ENCODE peak calls at places on chromosomes 4 and X, in nine cellular contexts. P is esophagus squamous epithelium, K is uterus, I is upper lobe of right lung, M is WERI-Rb-1, E is PC-3, A is cardiac muscle cell, U is fibroblast of lung, W is stomach. G is an unnamed sample. For H3K9me3, the result is how much of the 10 kb centered on the place peaks cover.

GRCh38 chr4:95114521-95114920 is 356.8 kb downstream of the BMPR1B start:
- DNase-seq in E (peak), U (no peak), K (no peak), M (no peak), W (no peak), P (no peak), A (no peak), I (no peak), G (no peak)

GRCh38 chrX:47380268-47380667 is 9.9 kb downstream of the ZNF157 start:
- DNase-seq in P (no peak), M (no peak), E (peak), W (peak), U (no peak), K (peak), A (no peak), I (no peak), G (no peak)

GRCh38 chr4:168877779-168878491 is 132.1 kb downstream of the CBR4 start:
- DNase-seq in W (no peak), P (no peak), K (no peak), M (peak), U (peak), E (no peak), I (peak), A (no peak), G (no peak)

GRCh38 chrX:34778961-34779360 is 121.9 kb upstream of the TMEM47 start:
- DNase-seq in M (no peak), W (no peak), U (peak), E (peak), K (no peak), I (no peak), P (no peak), A (no peak), G (peak)

GRCh38 chrX:134460861-134461218 is 875 bp downstream of the HPRT1 start:
- DNase-seq in A (peak), U (peak), M (no peak), K (no peak), W (no peak), I (no peak), P (no peak), E (peak), G (no peak)

GRCh38 chrX:121146059-121146628 is 98.7 kb downstream of the GLUD2 start:
- DNase-seq in A (no peak), E (peak), W (no peak), U (no peak), P (no peak), I (no peak), K (no peak), M (no peak), G (no peak)

GRCh38 chr4:33060873-33061542 is 2340.8 kb downstream of the PCDH7 start:
- DNase-seq in I (no peak), M (peak), U (peak), A (peak), K (no peak), P (no peak), E (peak), W (no peak), G (peak)

GRCh38 chr4:85474818-85475630 is at the start of gene ARHGAP24:
- DNase-seq in P (peak), W (peak), M (no peak), I (peak), A (peak), U (peak), E (peak), K (peak), G (peak)

GRCh38 chr4:1081689-1082040 is 31.7 kb downstream of the RNF212 start:
- DNase-seq in P (no peak), I (no peak), K (no peak), E (no peak), A (no peak), U (peak), M (no peak), W (no peak), G (no peak)

GRCh38 chr4:168797176-168797575 is 212.9 kb downstream of the CBR4 start:
- DNase-seq in K (no peak), A (no peak), U (peak), P (no peak), W (no peak), E (peak), I (no peak), M (no peak), G (no peak)

GRCh38 chr4:89586864-89587263 is 250.1 kb downstream of the SNCA start:
- DNase-seq in I (no peak), M (no peak), E (peak), A (no peak), U (peak), W (no peak), P (no peak), K (no peak), G (no peak)

GRCh38 chr4:123397276-123398150 is 918 bp downstream of the SPRY1 start:
- DNase-seq in P (no peak), K (peak), W (peak), M (peak), E (peak), U (peak), A (peak), I (peak), G (no peak)

GRCh38 chrX:107449490-107450175 is at the start of gene FRMPD3:
- DNase-seq in W (no peak), M (peak), E (no peak), U (no peak), P (no peak), I (no peak), A (peak), K (no peak), G (no peak)

GRCh38 chrX:131072871-131073571 is 14.9 kb downstream of the ARHGAP36 start:
- DNase-seq in U (no peak), P (no peak), W (no peak), M (no peak), A (no peak), E (no peak), I (no peak), K (no peak), G (no peak)

GRCh38 chrX:72569786-72570185 is 2.9 kb downstream of the HDAC8 start:
- DNase-seq in A (no peak), K (no peak), U (peak), M (no peak), I (no peak), W (no peak), P (no peak), E (peak), G (no peak)

GRCh38 chr4:168558587-168558986 is 61.7 kb downstream of the PALLD start:
- DNase-seq in M (no peak), K (no peak), I (no peak), A (no peak), E (peak), P (no peak), W (no peak), U (no peak), G (no peak)

GRCh38 chr4:170089743-170090666 is at the start of gene AADAT:
- DNase-seq in P (no peak), A (peak), M (peak), U (peak), K (peak), I (peak), E (peak), W (peak), G (peak)

GRCh38 chr4:7804759-7805385 is 134.8 kb downstream of the AFAP1 start:
- DNase-seq in P (no peak), K (no peak), I (peak), E (no peak), M (no peak), U (no peak), A (no peak), W (no peak), G (no peak)

GRCh38 chr4:173517781-173518371 is 12.2 kb downstream of the HAND2 start:
- DNase-seq in P (no peak), K (no peak), U (no peak), E (no peak), M (no peak), I (no peak), A (peak), W (no peak), G (no peak)

GRCh38 chr4:2241003-2241402 is 918 bp downstream of the HAUS3 start:
- DNase-seq in A (no peak), U (no peak), M (no peak), K (no peak), P (no peak), E (no peak), I (no peak), W (no peak), G (no peak)
- H3K27ac ChIP-seq in A (peak), U (peak), M (peak), K (peak), P (peak), E (no peak), I (peak), W (peak), G (no peak)

DNA sequence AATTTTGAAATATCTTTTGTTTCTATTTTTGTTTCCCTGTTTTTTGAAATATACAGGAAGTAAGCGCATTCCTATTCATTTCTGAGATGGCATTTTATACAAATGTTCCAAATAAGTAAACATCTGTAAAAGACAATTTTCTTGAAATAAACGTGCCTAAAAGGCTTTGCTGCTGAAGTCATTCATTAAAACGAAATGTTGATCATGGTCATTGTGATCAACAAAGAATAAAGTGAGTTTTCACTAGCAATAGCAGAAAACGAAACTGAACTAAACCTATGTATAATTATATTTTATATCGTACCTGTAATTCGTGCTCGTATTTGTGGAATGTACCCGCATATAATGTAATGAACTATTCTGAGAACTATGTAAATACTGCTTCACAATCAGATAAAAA is 221.2 kb downstream of the MGST2 start:
- DNase-seq in M (no peak), P (no peak), W (no peak), U (no peak), A (no peak), E (no peak), I (no peak), K (no peak), G (no peak)
- H3K4me3 ChIP-seq in M (no peak), P (peak), W (peak), U (peak), A (no peak), E (peak), I (peak), K (peak), G (peak)

GRCh38 chrX:37047776-37048175 is 39.6 kb downstream of the FAM47C start:
- DNase-seq in I (no peak), K (no peak), E (no peak), W (no peak), P (no peak), U (no peak), A (no peak), M (no peak), G (no peak)
- H3K9me3 ChIP-seq in I (under half), K (under half), E (under half), W (under half), P (under half), U (under half), A (under half), M (under half), G (under half)

DNA sequence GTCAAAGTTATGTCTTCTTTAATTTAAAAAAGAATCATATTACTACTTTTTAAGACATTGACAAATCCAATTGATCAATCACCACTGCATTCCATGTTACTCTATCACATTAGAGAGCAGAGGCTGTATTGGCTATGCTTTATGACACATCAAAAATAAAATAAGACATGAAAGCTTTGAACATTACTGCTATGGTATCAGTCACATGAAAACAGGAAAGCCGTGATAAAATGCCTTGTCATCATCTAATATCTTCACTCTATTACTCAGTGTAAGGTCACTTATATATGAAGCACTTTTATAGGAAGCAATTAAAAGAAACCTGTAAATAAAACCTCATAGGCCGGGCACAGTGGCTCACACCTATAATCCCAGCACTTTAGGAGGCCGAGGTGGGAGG is 27.7 kb upstream of the CEP135 start:
- DNase-seq in I (no peak), W (no peak), K (no peak), A (no peak), M (no peak), U (no peak), P (no peak), E (peak), G (no peak)
- H3K27ac ChIP-seq in I (no peak), W (no peak), K (no peak), A (no peak), M (no peak), U (no peak), P (no peak), E (peak), G (no peak)

GRCh38 chrX:13092455-13092941 is 48.1 kb upstream of the FAM9C start:
- DNase-seq in K (no peak), E (no peak), W (peak), P (peak), M (no peak), A (no peak), I (peak), U (no peak), G (no peak)
- H3K4me3 ChIP-seq in K (no peak), E (no peak), W (no peak), P (no peak), M (no peak), A (no peak), I (no peak), U (no peak), G (no peak)

DNA sequence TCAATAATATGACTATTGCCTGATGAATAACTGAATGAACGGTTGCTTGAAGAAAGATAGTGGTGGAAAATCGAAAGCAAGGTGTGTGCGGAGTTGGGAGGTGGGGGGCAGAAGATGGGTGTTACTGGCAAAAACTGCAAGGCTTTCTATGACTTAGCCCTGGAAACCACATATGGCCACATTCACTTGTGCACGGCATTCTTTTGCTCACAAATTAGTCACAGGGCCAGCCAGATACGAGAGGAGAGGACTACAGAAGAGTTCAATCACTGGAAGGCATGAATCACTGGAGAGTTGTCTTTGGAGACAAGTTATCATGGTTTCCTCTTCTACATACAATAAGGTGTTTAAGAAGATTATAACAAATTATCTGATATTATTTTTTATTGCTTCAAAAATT is 626.5 kb upstream of the CPEB2 start:
- DNase-seq in U (no peak), M (no peak), A (no peak), E (peak), K (no peak), I (no peak), W (no peak), P (no peak), G (no peak)
- H3K9me3 ChIP-seq in U (under half), M (under half), A (under half), E (under half), K (under half), I (under half), W (under half), P (under half), G (under half)

GRCh38 chr4:109751852-109752251 is 22.0 kb upstream of the PLA2G12A start:
- DNase-seq in P (no peak), E (no peak), I (no peak), W (no peak), K (no peak), M (no peak), U (no peak), A (no peak), G (no peak)

GRCh38 chr4:109749388-109750082 is 19.7 kb upstream of the PLA2G12A start:
- DNase-seq in M (no peak), I (no peak), E (no peak), W (no peak), K (no peak), P (no peak), A (no peak), U (no peak), G (no peak)

GRCh38 chr4:109750652-109751244 is 20.9 kb upstream of the PLA2G12A start:
- DNase-seq in M (no peak), K (no peak), P (no peak), A (no peak), I (no peak), W (no peak), E (no peak), U (no peak), G (no peak)

GRCh38 chr4:109754093-109754857 is 24.4 kb upstream of the PLA2G12A start:
- DNase-seq in P (no peak), A (no peak), I (no peak), K (no peak), W (no peak), M (no peak), U (no peak), E (no peak), G (no peak)

GRCh38 chr4:109752545-109752944 is 22.7 kb upstream of the PLA2G12A start:
- DNase-seq in P (no peak), A (peak), I (no peak), U (no peak), E (no peak), M (no peak), K (no peak), W (no peak), G (no peak)
- H3K27ac ChIP-seq in P (no peak), A (no peak), I (no peak), U (no peak), E (no peak), M (no peak), K (no peak), W (no peak), G (no peak)

GRCh38 chr4:160810415-160810814 is 1353.4 kb downstream of the FSTL5 start:
- DNase-seq in W (no peak), E (no peak), M (no peak), I (no peak), U (no peak), A (no peak), P (no peak), K (no peak), G (no peak)
- H3K4me3 ChIP-seq in W (no peak), E (no peak), M (no peak), I (no peak), U (no peak), A (no peak), P (no peak), K (no peak), G (no peak)

DNA sequence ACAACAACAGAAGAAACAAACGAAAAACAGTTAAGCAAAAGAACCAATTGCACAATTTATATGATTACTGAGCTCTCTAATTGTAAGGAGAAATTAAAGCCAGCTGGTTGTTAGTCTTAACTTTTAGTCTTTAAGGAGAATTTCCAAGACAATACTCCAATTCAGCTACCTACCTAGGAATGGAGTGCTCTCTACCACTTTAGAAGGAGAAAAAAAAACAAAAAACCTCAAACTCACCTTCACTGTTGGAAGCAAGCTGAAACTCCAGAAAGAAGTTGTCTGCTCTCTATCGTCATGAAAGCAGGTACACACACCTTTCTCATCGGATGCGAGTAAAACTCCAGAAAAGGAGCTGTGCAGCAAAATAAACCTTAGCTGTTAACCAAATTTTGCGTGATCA is 86.1 kb upstream of the NPY2R start:
- DNase-seq in K (no peak), I (no peak), P (no peak), U (no peak), W (no peak), A (no peak), E (no peak), M (no peak), G (no peak)
- H3K9me3 ChIP-seq in K (under half), I (under half), P (under half), U (under half), W (under half), A (under half), E (under half), M (under half), G (under half)

GRCh38 chr4:138770818-138771217 is 244.8 kb upstream of the NOCT start:
- DNase-seq in P (no peak), W (no peak), U (no peak), I (no peak), K (no peak), A (no peak), M (peak), E (no peak), G (no peak)
- H3K27ac ChIP-seq in P (no peak), W (no peak), U (no peak), I (no peak), K (no peak), A (no peak), M (no peak), E (no peak), G (no peak)

G was measured in AG04450.